ENCODE peak calls at places on chromosome 11, in nine cellular contexts. V is endothelial cell; X is progenitor cell of endocrine pancreas; Q is kidney epithelial cell; E is CD8-positive, alpha-beta T cell; J is ovary; G is spleen; S is fibroblast of lung; F is lower lobe of right lung. U is an unnamed sample.

GRCh38 chr11:102813484-102813883 is 15.5 kb upstream of the MMP1 start:
- DNase-seq in V (no peak), X (no peak), Q (no peak), E (no peak), J (no peak), G (no peak), S (no peak), F (no peak), U (no peak)

GRCh38 chr11:102010776-102011500 is 36.3 kb upstream of the CFAP300 start:
- DNase-seq in V (peak), X (no peak), Q (peak), E (no peak), J (no peak), G (no peak), S (peak), F (peak), U (peak)

GRCh38 chr11:120816176-120816575 is 207.7 kb upstream of the TBCEL start:
- DNase-seq in V (no peak), X (no peak), Q (no peak), E (no peak), J (no peak), G (peak), S (no peak), F (no peak), U (no peak)

GRCh38 chr11:70067591-70068341 is 10.4 kb upstream of the ANO1 start:
- DNase-seq in V (peak), X (no peak), Q (no peak), E (peak), J (no peak), G (peak), S (no peak), F (no peak), U (no peak)

GRCh38 chr11:11095971-11096370 is 238.1 kb upstream of the ZBED5 start:
- DNase-seq in V (no peak), X (no peak), Q (no peak), E (no peak), J (no peak), G (no peak), S (no peak), F (no peak), U (no peak)

GRCh38 chr11:88623536-88623935 is 286.0 kb upstream of the CTSC start:
- DNase-seq in V (no peak), X (no peak), Q (no peak), E (no peak), J (no peak), G (no peak), S (peak), F (no peak), U (no peak)

GRCh38 chr11:117925198-117925925 is 3.8 kb downstream of the TMPRSS13 start:
- DNase-seq in V (no peak), X (no peak), Q (no peak), E (no peak), J (no peak), G (peak), S (no peak), F (peak), U (no peak)

GRCh38 chr11:57515332-57516060 is at the start of gene SLC43A1:
- DNase-seq in V (peak), X (peak), Q (no peak), E (peak), J (peak), G (peak), S (peak), F (peak), U (no peak)

GRCh38 chr11:93330446-93330984 is at the start of gene DEUP1:
- DNase-seq in V (peak), X (peak), Q (no peak), E (no peak), J (peak), G (peak), S (peak), F (peak), U (peak)

GRCh38 chr11:12674936-12675696 is 895 bp downstream of the TEAD1 start:
- DNase-seq in V (peak), X (peak), Q (no peak), E (no peak), J (peak), G (no peak), S (no peak), F (peak), U (no peak)

GRCh38 chr11:76601272-76601671 is 69.3 kb downstream of the LRRC32 start:
- DNase-seq in V (no peak), X (no peak), Q (no peak), E (peak), J (peak), G (no peak), S (no peak), F (no peak), U (no peak)

GRCh38 chr11:121418625-121419114 is 33.4 kb upstream of the SORL1 start:
- DNase-seq in V (no peak), X (no peak), Q (no peak), E (no peak), J (no peak), G (peak), S (no peak), F (peak), U (no peak)

GRCh38 chr11:111452146-111452545 is 60.0 kb downstream of the BTG4 start:
- DNase-seq in V (no peak), X (no peak), Q (no peak), E (no peak), J (no peak), G (no peak), S (peak), F (no peak), U (no peak)

GRCh38 chr11:62497132-62497915 is 49.3 kb downstream of the AHNAK start:
- DNase-seq in V (no peak), X (no peak), Q (no peak), E (no peak), J (no peak), G (no peak), S (peak), F (no peak), U (no peak)

GRCh38 chr11:118533769-118534729 is 3.1 kb downstream of the TMEM25 start:
- DNase-seq in V (no peak), X (no peak), Q (no peak), E (no peak), J (no peak), G (no peak), S (no peak), F (no peak), U (no peak)

GRCh38 chr11:108825381-108825780 is 160.5 kb downstream of the DDX10 start:
- DNase-seq in V (no peak), X (no peak), Q (no peak), E (no peak), J (no peak), G (no peak), S (peak), F (no peak), U (no peak)

DNA sequence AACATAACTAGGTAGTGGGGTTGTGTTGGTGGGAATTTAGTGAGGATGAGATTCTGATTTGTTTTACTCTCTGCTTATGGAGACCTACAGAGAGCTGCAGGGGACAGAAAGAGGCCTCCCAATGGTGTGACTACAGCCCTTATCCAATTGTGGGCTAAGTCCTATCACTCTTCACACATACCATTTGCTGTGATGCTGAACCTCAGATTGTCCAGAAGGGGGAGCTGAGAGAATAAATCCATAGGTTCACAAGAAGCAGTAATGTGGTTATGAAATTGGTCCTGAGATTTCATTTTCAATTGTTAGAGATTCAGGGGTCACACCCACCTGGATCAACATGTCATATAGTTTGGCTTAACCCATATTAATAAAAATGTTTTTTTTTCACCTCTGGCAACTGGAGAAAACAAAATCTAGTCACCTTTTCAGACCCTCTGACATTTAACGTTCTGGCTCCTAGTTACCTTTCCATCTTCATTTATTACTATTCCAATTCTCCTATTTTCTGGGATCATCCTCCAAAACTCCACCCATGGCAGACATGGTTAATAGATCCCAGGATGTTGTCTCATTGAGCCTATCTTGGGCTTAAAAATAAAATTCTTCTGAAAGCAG is 53.3 kb upstream of the PTPN5 start:
- DNase-seq in V (no peak), X (no peak), Q (no peak), E (no peak), J (no peak), G (no peak), S (peak), F (no peak), U (no peak)
- TF ChIP-seq CTCF in V (peak), X (peak), Q (peak), E (peak), J (no peak), G (peak), S (peak), F (peak), U (peak)

DNA sequence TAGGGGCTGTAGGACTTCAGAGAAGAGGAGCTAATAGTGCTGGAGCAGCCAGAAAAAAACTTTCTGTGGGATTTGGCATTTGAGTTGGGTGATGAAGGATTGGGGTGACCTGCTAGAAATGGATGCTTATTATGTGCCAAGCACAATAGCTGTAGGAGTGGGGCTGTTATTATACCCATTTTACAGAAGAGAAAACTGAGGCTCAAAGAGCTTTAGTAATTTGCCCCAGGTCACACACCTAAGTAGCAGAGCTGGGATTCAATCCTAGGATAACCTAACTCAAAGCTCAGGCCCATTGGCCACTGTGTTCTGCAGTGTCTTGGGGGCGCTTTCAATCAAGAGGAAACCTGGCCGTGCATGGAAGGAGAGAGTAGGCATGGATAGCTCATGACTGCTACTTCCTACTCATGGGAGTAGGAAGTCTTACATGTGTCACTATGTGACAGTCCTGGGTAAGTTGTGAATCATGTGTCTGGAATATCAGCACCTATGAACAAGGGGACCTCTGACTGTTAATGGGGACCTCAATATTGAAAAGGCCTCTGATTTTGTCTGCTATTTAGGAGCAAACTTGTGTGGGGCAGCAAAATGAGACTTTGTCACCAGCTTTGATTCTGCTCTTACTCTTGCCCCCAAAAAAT is 6.1 kb upstream of the ELF5 start:
- DNase-seq in V (no peak), X (no peak), Q (no peak), E (no peak), J (no peak), G (no peak), S (no peak), F (no peak), U (no peak)
- TF ChIP-seq CTCF in V (no peak), X (no peak), Q (no peak), E (no peak), J (no peak), G (no peak), S (no peak), F (no peak), U (no peak)

DNA sequence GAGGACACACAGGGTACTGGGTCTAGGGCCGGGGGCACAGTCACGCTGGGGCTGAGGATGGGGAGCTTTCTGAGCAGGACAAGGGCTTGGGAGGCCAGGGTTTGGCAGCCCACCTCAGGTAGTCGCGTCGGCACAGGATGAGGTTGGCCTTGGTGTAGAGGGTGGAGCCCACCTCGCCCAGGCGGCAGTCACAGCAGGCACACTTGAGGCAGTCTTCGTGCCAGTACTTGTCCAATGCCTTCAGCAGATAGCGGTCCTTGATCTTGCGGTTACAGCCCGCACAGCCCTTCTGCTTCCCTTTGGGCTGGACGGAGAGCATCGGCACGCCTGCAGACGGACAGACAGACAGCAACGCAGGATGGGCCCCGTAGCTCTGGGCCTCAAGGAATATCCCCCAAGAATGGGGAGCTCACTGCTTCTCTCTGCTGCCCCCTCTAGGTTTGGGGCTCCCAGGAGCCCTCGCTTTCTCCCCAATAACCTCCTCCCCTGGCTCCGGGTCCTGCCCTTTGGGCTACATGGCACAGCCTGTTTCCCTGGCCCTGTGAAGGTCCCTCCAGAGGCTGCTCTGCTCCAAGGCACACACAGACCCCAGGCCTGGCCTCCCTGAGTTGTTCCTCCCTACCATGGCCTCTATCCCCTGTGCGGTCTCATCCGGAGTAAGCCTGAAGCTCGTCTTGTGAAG is 33.4 kb downstream of the LMO1 start:
- DNase-seq in V (no peak), X (no peak), Q (no peak), E (no peak), J (no peak), G (peak), S (no peak), F (peak), U (no peak)
- TF ChIP-seq CTCF in V (no peak), X (no peak), Q (no peak), E (no peak), J (no peak), G (no peak), S (no peak), F (no peak), U (no peak)

GRCh38 chr11:116648229-116649174 is 124.3 kb downstream of the BUD13 start:
- DNase-seq in V (no peak), X (no peak), Q (no peak), E (peak), J (no peak), G (no peak), S (no peak), F (no peak), U (no peak)
- TF ChIP-seq CTCF in V (no peak), X (no peak), Q (no peak), E (no peak), J (no peak), G (no peak), S (no peak), F (no peak), U (no peak)

GRCh38 chr11:123190504-123190903 is 4.5 kb downstream of the CLMP start:
- DNase-seq in V (no peak), X (no peak), Q (no peak), E (no peak), J (no peak), G (no peak), S (no peak), F (no peak), U (no peak)

GRCh38 chr11:123187221-123187620 is 7.8 kb downstream of the CLMP start:
- DNase-seq in V (no peak), X (no peak), Q (no peak), E (no peak), J (no peak), G (no peak), S (no peak), F (no peak), U (no peak)

GRCh38 chr11:123186291-123186690 is 8.8 kb downstream of the CLMP start:
- DNase-seq in V (no peak), X (no peak), Q (no peak), E (no peak), J (no peak), G (no peak), S (no peak), F (no peak), U (no peak)

GRCh38 chr11:123187670-123188507 is 7.2 kb downstream of the CLMP start:
- DNase-seq in V (no peak), X (no peak), Q (no peak), E (no peak), J (no peak), G (no peak), S (peak), F (no peak), U (no peak)

DNA sequence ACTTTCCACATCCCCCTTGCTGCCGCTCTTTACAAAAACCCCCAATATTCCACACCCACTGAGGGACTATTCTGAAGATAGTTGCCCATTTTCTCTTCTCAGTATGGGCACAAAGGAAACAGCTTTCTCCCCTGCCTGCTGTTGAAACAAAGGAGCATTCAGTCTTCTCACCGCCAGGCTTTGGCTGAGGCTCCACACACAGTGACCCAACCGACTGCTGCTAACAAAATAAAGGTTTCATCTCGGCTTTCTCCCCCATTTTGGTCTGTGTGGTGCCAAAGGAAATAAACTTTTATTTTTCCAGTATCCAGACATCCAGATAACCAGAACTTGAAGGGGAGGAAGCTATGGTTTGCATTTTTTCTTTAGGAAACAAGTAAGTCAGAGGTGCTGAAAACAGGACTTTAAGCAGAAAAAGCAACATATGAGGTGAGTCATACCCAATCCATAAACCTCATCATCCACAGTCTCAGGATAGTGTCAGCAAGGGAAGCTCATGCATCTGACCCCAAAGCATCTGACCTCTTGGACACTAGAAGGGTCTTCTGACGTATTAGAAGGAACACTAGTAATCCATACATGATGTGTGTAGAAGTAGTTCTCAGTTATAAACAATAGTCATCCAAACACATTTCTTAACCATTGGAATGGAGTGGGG is 6.4 kb downstream of the CLMP start:
- DNase-seq in V (no peak), X (no peak), Q (no peak), E (no peak), J (no peak), G (no peak), S (peak), F (no peak), U (no peak)
- TF ChIP-seq CTCF in V (no peak), X (no peak), Q (no peak), E (no peak), J (no peak), G (no peak), S (no peak), F (no peak), U (no peak)

DNA sequence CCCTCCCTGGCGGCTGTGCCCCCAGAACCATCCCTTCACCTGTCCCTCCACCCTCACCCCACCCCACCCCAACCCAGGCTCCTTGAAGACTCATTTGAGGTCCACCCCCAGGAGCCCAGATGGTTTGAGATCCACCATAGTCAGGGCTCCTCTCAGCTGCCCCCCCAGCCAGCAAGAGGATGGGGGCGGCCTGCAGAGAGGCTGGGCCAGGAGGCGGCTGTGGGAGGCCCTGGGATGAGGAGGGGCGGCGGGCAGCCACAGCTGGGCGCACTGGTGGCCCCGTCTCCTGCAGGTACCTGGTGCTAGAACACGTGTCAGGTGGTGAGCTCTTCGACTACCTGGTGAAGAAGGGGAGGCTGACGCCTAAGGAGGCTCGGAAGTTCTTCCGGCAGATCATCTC is 46.1 kb downstream of the MOB2 start:
- DNase-seq in V (no peak), X (no peak), Q (no peak), E (no peak), J (no peak), G (no peak), S (no peak), F (no peak), U (no peak)
- TF ChIP-seq CTCF in V (no peak), X (no peak), Q (no peak), E (no peak), J (no peak), G (no peak), S (no peak), F (no peak), U (no peak)

DNA sequence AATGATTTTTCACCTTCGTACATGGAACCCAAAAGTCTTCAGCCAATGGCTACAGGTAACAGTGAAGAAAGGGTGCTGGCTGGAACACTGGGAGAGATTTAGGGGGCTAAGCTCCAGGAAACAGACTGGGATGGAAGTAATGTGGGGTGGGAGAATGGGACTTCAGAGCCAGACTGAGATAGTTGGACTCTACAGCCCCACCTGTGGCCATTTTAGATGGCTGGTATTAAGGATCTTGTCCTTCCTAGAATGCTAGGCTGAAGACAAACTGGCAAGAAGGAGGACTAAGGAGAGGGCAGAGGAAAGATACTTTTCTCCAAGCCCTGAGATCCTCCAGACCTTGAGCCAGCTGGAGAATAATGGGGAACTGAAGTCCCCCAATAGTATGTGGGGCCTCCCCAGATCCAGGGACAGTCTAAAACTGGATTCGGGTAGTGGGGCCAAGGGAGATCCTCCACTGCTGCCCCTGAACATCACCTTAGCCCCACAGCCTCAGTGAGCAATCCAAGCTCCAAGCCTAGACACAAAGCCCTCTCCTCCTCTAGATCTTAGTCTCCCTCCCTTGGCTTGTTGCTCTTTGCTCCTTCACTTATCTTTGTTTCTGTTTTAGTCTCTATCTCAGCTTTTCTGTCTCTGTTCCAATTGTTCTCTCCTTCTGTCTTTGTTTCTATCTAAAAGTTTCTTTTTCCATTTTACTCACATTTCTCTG is 16.1 kb upstream of the RRAS2 start:
- DNase-seq in V (no peak), X (no peak), Q (no peak), E (no peak), J (no peak), G (no peak), S (no peak), F (no peak), U (no peak)
- TF ChIP-seq CTCF in V (peak), X (peak), Q (no peak), E (no peak), J (no peak), G (no peak), S (peak), F (no peak), U (no peak)

GRCh38 chr11:97454988-97455387 is 1065.2 kb downstream of the JRKL start:
- DNase-seq in V (no peak), X (no peak), Q (no peak), E (no peak), J (no peak), G (no peak), S (peak), F (no peak), U (no peak)
- TF ChIP-seq CTCF in V (no peak), X (peak), Q (peak), E (no peak), J (no peak), G (peak), S (no peak), F (peak), U (no peak)

GRCh38 chr11:129979046-129979605 is 23.5 kb downstream of the PRDM10 start:
- DNase-seq in V (no peak), X (no peak), Q (no peak), E (no peak), J (no peak), G (no peak), S (no peak), F (no peak), U (no peak)
- TF ChIP-seq CTCF in V (no peak), X (no peak), Q (no peak), E (no peak), J (no peak), G (no peak), S (no peak), F (no peak), U (no peak)